ENCODE peak calls at places on chromosomes 16 and 17, in eight cellular contexts. U is psoas muscle; A is AG09309; N is upper lobe of right lung; S is CD8-positive, alpha-beta T cell; T is fibroblast of lung; G is kidney epithelial cell; Z is mucosa of descending colon. W is an unnamed sample.
A peak's percentile ranks its signal among the peaks of the same experiment; 100 is the strongest.

GRCh38 chr17:38761612-38762011 is 9.1 kb downstream of the PSMB3 start:
- DNase-seq in A (no peak), N (no peak), G (no peak), T (no peak), U (no peak), S (no peak), Z (peak; percentile 42), W (no peak)

GRCh38 chr16:4381072-4381934 is 9.7 kb downstream of the VASN start:
- DNase-seq in Z (no peak), S (no peak), G (no peak), A (no peak), N (no peak), U (peak; percentile 90), T (no peak), W (no peak)

GRCh38 chr17:58232707-58233156 is 5.7 kb upstream of the LPO start:
- DNase-seq in Z (no peak), T (peak; percentile 92), G (peak; percentile 88), S (no peak), N (peak; percentile 70), A (peak; percentile 74), U (no peak), W (peak; percentile 76)

GRCh38 chr17:10349403-10349802 is 23.4 kb downstream of the MYH13 start:
- DNase-seq in N (no peak), G (no peak), Z (no peak), S (no peak), A (no peak), T (no peak), U (no peak), W (no peak)

GRCh38 chr17:74149597-74150427 is 53.7 kb upstream of the RPL38 start:
- DNase-seq in G (no peak), U (no peak), S (no peak), Z (no peak), N (no peak), A (no peak), T (no peak), W (no peak)

GRCh38 chr17:45311762-45312476 is 4.9 kb downstream of the MAP3K14 start:
- DNase-seq in G (peak; percentile 87), A (no peak), Z (peak; percentile 85), U (peak; percentile 88), T (peak; percentile 77), N (peak; percentile 82), S (peak; percentile 45), W (peak; percentile 77)

GRCh38 chr17:80599546-80600305 is 55.1 kb downstream of the RPTOR start:
- DNase-seq in T (no peak), U (no peak), S (no peak), Z (peak; percentile 69), N (no peak), A (no peak), G (no peak), W (no peak)

GRCh38 chr17:50222922-50223321 is 21.5 kb upstream of the COL1A1 start:
- DNase-seq in G (no peak), N (no peak), A (no peak), Z (no peak), T (no peak), U (no peak), S (no peak), W (no peak)

GRCh38 chr17:73021771-73022170 is 70.7 kb downstream of the SLC39A11 start:
- DNase-seq in G (no peak), U (no peak), A (no peak), Z (no peak), N (no peak), T (no peak), S (no peak), W (no peak)

GRCh38 chr16:65372171-65372570 is 250.3 kb upstream of the CDH11 start:
- DNase-seq in A (no peak), U (no peak), Z (no peak), S (no peak), T (no peak), N (no peak), G (no peak), W (no peak)

GRCh38 chr16:64412578-64413280 is 709.1 kb downstream of the CDH11 start:
- DNase-seq in T (peak; percentile 81), Z (no peak), N (no peak), A (no peak), S (no peak), G (peak; percentile 29), U (no peak), W (no peak)

GRCh38 chr16:67183-67791 is 5.1 kb downstream of the RHBDF1 start:
- DNase-seq in U (peak; percentile 65), G (no peak), Z (no peak), N (peak; percentile 61), T (no peak), S (no peak), A (no peak), W (no peak)

GRCh38 chr17:74646231-74646630 is 22.7 kb upstream of the CD300E start:
- DNase-seq in A (no peak), N (no peak), U (no peak), Z (no peak), S (no peak), G (no peak), T (peak; percentile 4), W (peak; percentile 66)

GRCh38 chr16:66810391-66810790 is 9.0 kb upstream of the TERB1 start:
- DNase-seq in S (no peak), G (no peak), N (no peak), Z (no peak), T (no peak), U (no peak), A (no peak), W (no peak)

GRCh38 chr17:82882715-82883446 is 43.1 kb upstream of the ZNF750 start:
- DNase-seq in T (no peak), G (no peak), S (peak; percentile 68), A (no peak), Z (peak; percentile 86), N (peak; percentile 89), U (no peak), W (no peak)

GRCh38 chr16:87602821-87603683 is 744 bp downstream of the JPH3 start:
- DNase-seq in A (no peak), U (no peak), G (no peak), Z (no peak), N (no peak), S (no peak), T (no peak), W (no peak)

GRCh38 chr17:28547623-28548416 is 4.6 kb downstream of the UNC119 start:
- DNase-seq in S (peak; percentile 41), Z (peak; percentile 90), N (peak; percentile 87), G (no peak), U (peak; percentile 82), A (no peak), T (peak; percentile 40), W (peak; percentile 84)

GRCh38 chr17:57995076-57995956 is 7.3 kb upstream of the VEZF1 start:
- DNase-seq in A (peak; percentile 55), U (peak; percentile 87), S (peak; percentile 39), N (no peak), T (peak; percentile 69), Z (peak; percentile 41), G (no peak), W (peak; percentile 64)

GRCh38 chr17:54919456-54919855 is 18.8 kb downstream of the TOM1L1 start:
- DNase-seq in T (no peak), N (no peak), A (no peak), G (no peak), U (no peak), Z (no peak), S (no peak), W (no peak)

GRCh38 chr17:1001640-1002411 is 4.9 kb downstream of the TIMM22 start:
- DNase-seq in U (peak; percentile 64), T (peak; percentile 81), Z (no peak), S (no peak), G (no peak), N (no peak), A (no peak), W (no peak)

GRCh38 chr17:58086953-58087352 is 3.7 kb downstream of the DYNLL2 start:
- DNase-seq in Z (no peak), S (no peak), U (no peak), G (no peak), A (no peak), T (no peak), N (no peak), W (no peak)

GRCh38 chr17:58840820-58841612 is 85.4 kb downstream of the PPM1E start:
- DNase-seq in U (no peak), Z (no peak), T (no peak), A (no peak), G (no peak), S (no peak), N (no peak), W (no peak)

GRCh38 chr16:67719778-67720144 is 645 bp upstream of the GFOD2 start:
- DNase-seq in A (peak; percentile 10), Z (peak; percentile 33), G (no peak), N (peak; percentile 52), U (no peak), T (peak; percentile 67), S (no peak), W (no peak)

GRCh38 chr17:75767881-75768280 is 2.9 kb upstream of the GALK1 start:
- DNase-seq in Z (peak; percentile 12), S (no peak), T (no peak), N (no peak), A (no peak), G (no peak), U (no peak), W (no peak)

DNA sequence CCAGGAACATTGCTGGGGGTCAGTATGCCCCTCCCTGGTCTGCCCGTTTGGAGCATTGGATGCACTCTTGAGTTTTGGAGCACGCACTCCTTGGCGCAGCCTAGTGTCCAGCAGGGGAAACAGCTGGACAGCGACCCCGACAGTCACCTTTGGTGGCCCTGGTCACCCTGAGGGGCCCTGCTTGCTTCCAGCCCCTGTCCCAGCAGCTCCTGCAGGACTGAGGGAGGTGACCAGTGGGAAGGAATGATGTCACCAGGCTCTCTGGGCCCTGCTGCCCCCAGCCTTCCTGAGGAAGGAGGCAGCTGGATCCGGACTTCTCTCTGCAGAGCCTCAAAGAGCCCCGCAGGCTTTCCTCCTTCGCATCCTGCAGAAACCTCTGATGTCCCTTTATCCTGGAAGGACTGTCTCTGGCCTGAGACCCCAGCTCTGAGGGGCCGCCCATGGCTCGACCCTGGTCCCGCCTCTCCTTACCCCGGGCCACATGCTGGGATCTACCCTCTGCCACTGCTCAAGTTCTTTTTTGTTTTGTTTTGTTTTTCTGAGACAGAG is 11.8 kb downstream of the ZSCAN10 start:
- DNase-seq in S (no peak), G (no peak), N (no peak), A (no peak), Z (peak; percentile 53), T (no peak), U (peak; percentile 72), W (peak; percentile 28)
- TF ChIP-seq CTCF in S (no peak), G (peak; percentile 9), N (peak; percentile 23), A (peak; percentile 18), Z (no peak), T (no peak), U (peak; percentile 12), W (peak; percentile 46)

GRCh38 chr16:47018223-47018891 is 44.9 kb upstream of the DNAJA2 start:
- DNase-seq in U (no peak), A (no peak), Z (peak; percentile 55), N (no peak), G (peak; percentile 21), T (peak; percentile 13), S (no peak), W (peak; percentile 88)
- TF ChIP-seq CTCF in U (peak; percentile 36), A (peak; percentile 35), Z (peak; percentile 49), N (peak; percentile 32), G (peak; percentile 62), T (no peak), S (no peak), W (peak; percentile 70)

GRCh38 chr17:2865228-2865627 is 69.0 kb downstream of the RAP1GAP2 start:
- DNase-seq in U (no peak), G (no peak), N (no peak), T (no peak), Z (no peak), S (no peak), A (no peak), W (no peak)
- TF ChIP-seq CTCF in U (no peak), G (no peak), N (no peak), T (no peak), Z (no peak), S (no peak), A (no peak), W (no peak)

GRCh38 chr16:50604610-50605009 is 56.4 kb downstream of the NKD1 start:
- DNase-seq in N (no peak), S (no peak), G (no peak), Z (no peak), A (no peak), U (no peak), T (no peak), W (no peak)
- TF ChIP-seq CTCF in N (no peak), S (no peak), G (no peak), Z (no peak), A (no peak), U (no peak), T (no peak), W (no peak)